ENCODE peak calls at places on chromosomes 7 and 10, in ten cellular contexts. E, B, U, Z, L, G, Q, T, V and I are unnamed samples.

GRCh38 chr7:123185756-123186155 is 14.0 kb downstream of the SLC13A1 start:
- DNase-seq in E (no peak), B (no peak), U (no peak), Z (no peak), L (no peak), G (no peak), Q (no peak), T (no peak), V (no peak), I (no peak)

GRCh38 chr10:116849271-116850057 is at the start of gene ENO4:
- DNase-seq in E (no peak), B (peak; percentile 69), U (no peak), Z (no peak), L (peak; percentile 55), G (no peak), Q (peak; percentile 84), T (no peak), V (peak; percentile 90), I (peak; percentile 88)

GRCh38 chr10:3811331-3811870 is 26.4 kb upstream of the KLF6 start:
- DNase-seq in E (no peak), B (no peak), U (peak; percentile 91), Z (no peak), L (peak; percentile 58), G (peak; percentile 24), Q (peak; percentile 68), T (no peak), V (peak; percentile 73), I (no peak)

GRCh38 chr7:149865437-149865836 is 8.3 kb upstream of the ATP6V0E2 start:
- DNase-seq in E (peak; percentile 51), B (no peak), U (no peak), Z (no peak), L (no peak), G (no peak), Q (peak; percentile 42), T (no peak), V (no peak), I (no peak)

GRCh38 chr10:130756651-130757050 is 554.9 kb downstream of the TCERG1L start:
- DNase-seq in E (no peak), B (no peak), U (no peak), Z (peak; percentile 55), L (no peak), G (no peak), Q (no peak), T (no peak), V (no peak), I (no peak)

GRCh38 chr10:131901181-131901829 is 497 bp downstream of the PPP2R2D start:
- DNase-seq in E (peak; percentile 49), B (no peak), U (no peak), Z (peak; percentile 82), L (peak; percentile 61), G (no peak), Q (peak; percentile 63), T (no peak), V (peak; percentile 69), I (peak; percentile 80)

GRCh38 chr7:47458057-47458456 is 123.9 kb downstream of the TNS3 start:
- DNase-seq in E (no peak), B (peak; percentile 90), U (no peak), Z (no peak), L (no peak), G (no peak), Q (no peak), T (no peak), V (peak; percentile 98), I (peak; percentile 72)

GRCh38 chr7:144256112-144256511 is 8.5 kb downstream of the OR2A7 start:
- DNase-seq in E (no peak), B (no peak), U (peak; percentile 64), Z (peak; percentile 63), L (no peak), G (no peak), Q (no peak), T (no peak), V (peak; percentile 55), I (no peak)

GRCh38 chr10:101031796-101032636 is 982 bp downstream of the SFXN3 start:
- DNase-seq in E (peak; percentile 70), B (no peak), U (peak; percentile 95), Z (peak; percentile 94), L (no peak), G (peak; percentile 70), Q (peak; percentile 79), T (no peak), V (peak; percentile 91), I (peak; percentile 91)

GRCh38 chr10:44857363-44858016 is 53.6 kb upstream of the TMEM72 start:
- DNase-seq in E (peak; percentile 51), B (peak; percentile 76), U (no peak), Z (peak; percentile 82), L (peak; percentile 76), G (no peak), Q (peak; percentile 71), T (peak; percentile 90), V (peak; percentile 81), I (peak; percentile 58)

GRCh38 chr10:62048919-62049636 is 147.6 kb downstream of the ARID5B start:
- DNase-seq in E (peak; percentile 39), B (peak; percentile 74), U (peak; percentile 98), Z (peak; percentile 92), L (no peak), G (peak; percentile 79), Q (peak; percentile 80), T (peak; percentile 43), V (peak; percentile 100), I (peak; percentile 74)

GRCh38 chr10:22620140-22620857 is 94.1 kb downstream of the PIP4K2A start:
- DNase-seq in E (no peak), B (peak; percentile 69), U (no peak), Z (no peak), L (no peak), G (no peak), Q (peak; percentile 40), T (no peak), V (peak; percentile 98), I (peak; percentile 73)

GRCh38 chr7:11714676-11715075 is 117.3 kb downstream of the THSD7A start:
- DNase-seq in E (no peak), B (no peak), U (no peak), Z (no peak), L (no peak), G (no peak), Q (no peak), T (no peak), V (no peak), I (no peak)

GRCh38 chr7:70752794-70753241 is 379.1 kb upstream of the GALNT17 start:
- DNase-seq in E (no peak), B (no peak), U (no peak), Z (no peak), L (no peak), G (no peak), Q (no peak), T (no peak), V (peak; percentile 10), I (no peak)

GRCh38 chr10:78194539-78195402 is 161.1 kb downstream of the RPS24 start:
- DNase-seq in E (no peak), B (peak; percentile 33), U (no peak), Z (no peak), L (no peak), G (no peak), Q (no peak), T (no peak), V (peak; percentile 60), I (no peak)